ENCODE peak calls at places on chromosome 9, in seven cellular contexts. Y, U, H, D, L, O and T are unnamed samples.

GRCh38 chr9:127067603-127068220 is 54.7 kb downstream of the ANGPTL2 start:
- DNase-seq in O (no peak), H (no peak), Y (peak; percentile 86), L (no peak), U (no peak), D (no peak), T (no peak)

GRCh38 chr9:26058111-26058895 is 380.1 kb upstream of the TUSC1 start:
- DNase-seq in U (no peak), D (no peak), L (no peak), O (no peak), Y (no peak), H (no peak), T (no peak)

GRCh38 chr9:83336696-83337095 is 201.5 kb downstream of the FRMD3 start:
- DNase-seq in L (no peak), U (no peak), D (no peak), Y (peak; percentile 6), O (no peak), H (no peak), T (no peak)

GRCh38 chr9:38037981-38038306 is 31.1 kb downstream of the SHB start:
- DNase-seq in L (no peak), U (no peak), O (no peak), D (no peak), H (no peak), Y (no peak), T (no peak)

GRCh38 chr9:98974994-98975712 is 31.4 kb downstream of the COL15A1 start:
- DNase-seq in Y (peak; percentile 84), H (peak; percentile 53), U (peak; percentile 91), O (peak; percentile 88), D (peak; percentile 70), L (peak; percentile 86), T (peak; percentile 89)

GRCh38 chr9:122900791-122901190 is 4.4 kb downstream of the RC3H2 start:
- DNase-seq in H (no peak), U (no peak), D (peak; percentile 12), L (no peak), Y (no peak), O (no peak), T (no peak)

GRCh38 chr9:20224756-20225155 is 397.5 kb downstream of the MLLT3 start:
- DNase-seq in Y (no peak), L (no peak), U (no peak), H (no peak), D (no peak), O (no peak), T (no peak)

GRCh38 chr9:87387351-87388055 is 110.2 kb upstream of the DAPK1 start:
- DNase-seq in H (no peak), U (peak; percentile 29), Y (peak; percentile 38), L (no peak), O (no peak), D (no peak), T (no peak)

GRCh38 chr9:90517103-90517502 is 125.5 kb downstream of the DIRAS2 start:
- DNase-seq in Y (peak; percentile 42), O (no peak), L (no peak), U (no peak), H (no peak), D (no peak), T (no peak)

GRCh38 chr9:107707915-107708441 is 218.4 kb upstream of the KLF4 start:
- DNase-seq in O (peak; percentile 49), D (no peak), L (no peak), Y (no peak), U (peak; percentile 24), H (no peak), T (no peak)

DNA sequence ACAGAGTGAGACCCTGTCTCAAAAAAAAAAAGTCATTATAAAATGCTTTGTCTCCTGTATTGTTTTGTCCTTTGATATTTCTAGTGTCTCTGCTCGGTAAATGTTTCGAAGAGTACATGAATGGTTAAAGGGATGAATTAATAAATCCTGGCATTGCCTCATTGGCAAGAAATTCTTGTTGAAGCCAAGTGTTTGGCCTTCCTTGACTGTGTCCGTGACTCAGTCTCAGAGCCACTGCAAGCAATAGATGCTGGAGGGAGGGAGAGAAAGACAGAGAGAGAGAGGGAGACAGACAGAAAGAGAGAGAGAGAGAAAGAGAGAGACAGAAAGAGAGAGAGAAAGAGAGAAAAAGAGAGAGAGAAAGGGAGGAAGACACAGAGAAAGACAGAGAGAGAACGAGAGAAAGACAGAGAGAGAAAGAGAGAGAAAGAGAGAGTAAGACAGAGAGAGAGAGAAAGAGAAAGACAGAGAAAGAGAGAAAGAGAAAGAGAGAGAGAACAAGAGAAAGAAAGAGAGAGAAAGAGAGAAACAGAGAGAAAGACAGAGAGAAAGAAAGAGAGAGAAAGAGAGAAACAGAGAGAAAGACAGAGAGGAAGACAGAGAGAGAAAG is 72.6 kb upstream of the RXRA start:
- DNase-seq in H (no peak), U (no peak), Y (no peak), O (no peak), L (no peak), D (no peak), T (no peak)
- TF ChIP-seq CTCF in H (no peak), U (no peak), Y (no peak), O (no peak), L (no peak), D (no peak), T (no peak)

DNA sequence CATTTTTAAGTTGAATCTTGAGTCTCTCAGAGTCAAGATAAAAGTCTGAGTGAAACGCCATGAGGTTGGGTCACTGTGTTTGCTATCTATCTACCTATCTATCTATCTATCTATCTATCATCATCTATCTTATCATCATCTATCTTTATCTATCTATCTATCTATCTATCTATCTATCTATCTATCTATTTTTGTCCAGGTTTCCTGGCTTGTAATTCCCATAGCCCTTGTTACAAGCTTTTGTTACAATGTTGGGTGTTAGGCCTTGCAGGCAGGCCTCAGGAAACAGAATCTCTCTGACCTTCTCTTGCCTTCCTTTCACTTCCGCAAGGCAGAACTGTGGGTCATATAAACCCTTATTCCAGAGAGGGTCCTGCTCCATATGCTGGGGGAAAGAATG is 12.6 kb upstream of the KIAA1958 start:
- DNase-seq in Y (no peak), L (no peak), H (no peak), O (no peak), D (no peak), U (no peak), T (no peak)
- H3K27me3 ChIP-seq in Y (no peaks in the 10 kb centered on the region), L (no peaks in the 10 kb centered on the region), H (no peaks in the 10 kb centered on the region), O (no peaks in the 10 kb centered on the region), D (no peaks in the 10 kb centered on the region), U (no peaks in the 10 kb centered on the region), T (no peaks in the 10 kb centered on the region)

DNA sequence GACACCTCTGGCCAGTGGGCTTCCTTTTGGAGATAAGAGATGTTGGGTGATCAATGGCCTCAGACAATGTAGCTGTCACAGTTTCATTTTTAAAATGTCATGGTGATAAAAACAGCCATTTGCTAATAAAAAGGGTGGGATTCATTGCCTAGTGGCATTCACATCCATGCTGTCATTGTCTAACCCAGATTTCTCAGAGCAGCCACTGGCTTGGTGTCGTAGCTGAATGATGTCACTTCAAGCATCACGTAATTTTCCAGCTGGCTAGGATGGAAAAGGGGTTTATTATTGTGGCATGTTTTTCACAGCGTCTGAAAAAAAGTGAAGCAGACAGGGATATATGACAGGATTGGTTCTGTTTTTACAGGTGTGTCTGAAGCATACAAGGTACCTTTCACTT is 184.7 kb downstream of the AOPEP start:
- DNase-seq in D (no peak), U (no peak), H (no peak), Y (no peak), O (peak; percentile 12), L (no peak), T (no peak)
- H3K4me1 ChIP-seq in D (peaks cover 8% of the 10 kb centered on the region), U (no peaks in the 10 kb centered on the region), H (peaks cover 78% of the 10 kb centered on the region), Y (peaks cover 52% of the 10 kb centered on the region), O (peaks cover 5% of the 10 kb centered on the region), L (peaks cover 36% of the 10 kb centered on the region), T (peaks cover 7% of the 10 kb centered on the region)

GRCh38 chr9:84781431-84781830 is 111.9 kb downstream of the NTRK2 start:
- DNase-seq in U (no peak), D (peak; percentile 42), O (no peak), H (no peak), L (no peak), Y (no peak), T (no peak)
- TF ChIP-seq CTCF in U (no peak), D (peak; percentile 59), O (no peak), H (peak; percentile 28), L (peak; percentile 34), Y (peak; percentile 55), T (no peak)